ENCODE peak calls at places on chromosomes 16 and 17, in five cellular contexts. I is mammary epithelial cell, K is neural progenitor cell, M is GM23248, N is neuronal stem cell. X is an unnamed sample.

GRCh38 chr16:2033057-2033911 is 6.6 kb downstream of the NHERF2 start:
- DNase-seq in I (peak), K (peak), M (peak), N (no peak), X (no peak)

GRCh38 chr17:83149761-83150251 is 70.4 kb downstream of the METRNL start:
- DNase-seq in I (no peak), K (no peak), M (peak), N (no peak), X (no peak)

GRCh38 chr17:4658478-4659305 is 17.2 kb upstream of the ALOX15 start:
- DNase-seq in I (peak), K (no peak), M (peak), N (no peak), X (no peak)

GRCh38 chr17:57541472-57542394 is 203.4 kb downstream of the CCDC182 start:
- DNase-seq in I (no peak), K (no peak), M (no peak), N (no peak), X (no peak)

GRCh38 chr16:65728652-65729051 is 606.8 kb upstream of the CDH11 start:
- DNase-seq in I (no peak), K (no peak), M (no peak), N (no peak), X (no peak)

GRCh38 chr17:18021372-18021771 is 17.6 kb downstream of the ATPAF2 start:
- DNase-seq in I (no peak), K (no peak), M (no peak), N (no peak), X (no peak)

GRCh38 chr16:1706386-1707192 is 594 bp downstream of the MAPK8IP3 start:
- DNase-seq in I (no peak), K (peak), M (peak), N (no peak), X (no peak)

GRCh38 chr16:1991588-1992474 is 2.1 kb downstream of the SYNGR3 start:
- DNase-seq in I (peak), K (peak), M (peak), N (peak), X (no peak)

GRCh38 chr17:58289869-58290268 is 9.1 kb upstream of the MPO start:
- DNase-seq in I (no peak), K (no peak), M (no peak), N (no peak), X (no peak)

GRCh38 chr17:64423881-64424280 is 25.0 kb upstream of the MILR1 start:
- DNase-seq in I (no peak), K (no peak), M (peak), N (no peak), X (no peak)

GRCh38 chr16:3690991-3691720 is 26.2 kb downstream of the TRAP1 start:
- DNase-seq in I (no peak), K (no peak), M (peak), N (no peak), X (no peak)

GRCh38 chr17:68495081-68495480 is 17.1 kb upstream of the PRKAR1A start:
- DNase-seq in I (no peak), K (no peak), M (no peak), N (no peak), X (no peak)

GRCh38 chr17:13550291-13550690 is 51.4 kb downstream of the HS3ST3A1 start:
- DNase-seq in I (peak), K (no peak), M (peak), N (no peak), X (no peak)

GRCh38 chr16:15653227-15653626 is 3.2 kb downstream of the NDE1 start:
- DNase-seq in I (peak), K (no peak), M (peak), N (no peak), X (no peak)

GRCh38 chr17:20216154-20216815 is 207.1 kb downstream of the SPECC1 start:
- DNase-seq in I (no peak), K (no peak), M (no peak), N (no peak), X (no peak)

GRCh38 chr16:1981972-1982574 is 804 bp upstream of the NOXO1 start:
- DNase-seq in I (peak), K (no peak), M (no peak), N (no peak), X (no peak)

GRCh38 chr16:85156869-85157268 is 44.6 kb upstream of the CIBAR2 start:
- DNase-seq in I (no peak), K (no peak), M (no peak), N (no peak), X (no peak)

GRCh38 chr16:85159226-85159980 is 47.1 kb upstream of the CIBAR2 start:
- DNase-seq in I (no peak), K (no peak), M (peak), N (no peak), X (no peak)

GRCh38 chr16:85157372-85157771 is 45.1 kb upstream of the CIBAR2 start:
- DNase-seq in I (no peak), K (no peak), M (no peak), N (no peak), X (no peak)

GRCh38 chr16:85157813-85158701 is 45.8 kb upstream of the CIBAR2 start:
- DNase-seq in I (no peak), K (peak), M (peak), N (peak), X (no peak)

DNA sequence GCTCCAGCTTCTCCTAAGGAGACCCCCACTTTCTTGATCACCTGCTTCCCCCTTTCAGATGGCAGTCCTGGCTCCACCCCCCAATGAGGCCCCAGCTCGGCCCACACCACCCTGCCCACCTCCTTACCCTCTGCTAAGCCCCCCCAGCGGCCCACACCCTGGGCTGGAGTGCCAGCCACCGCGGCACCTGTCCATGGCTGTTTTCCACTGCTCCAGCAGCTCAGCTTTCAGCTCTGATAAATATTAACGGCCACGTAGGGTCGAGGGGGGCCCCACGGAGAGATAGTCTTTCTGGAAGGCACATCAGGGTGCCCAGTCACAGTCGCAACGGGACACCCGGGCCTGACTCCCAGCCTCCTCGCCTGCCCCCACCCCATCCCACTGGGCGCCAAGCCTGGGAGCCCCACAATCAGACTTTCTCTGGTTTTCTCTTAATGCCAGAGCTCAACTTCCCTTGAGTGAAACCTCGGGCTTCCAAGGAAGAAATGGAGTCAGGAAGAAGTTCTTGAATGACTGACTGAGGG is 46.5 kb upstream of the CIBAR2 start:
- DNase-seq in I (no peak), K (no peak), M (no peak), N (no peak), X (no peak)
- H2AFZ ChIP-seq in I (no peak), K (no peak), M (no peak), N (peak), X (no peak)

DNA sequence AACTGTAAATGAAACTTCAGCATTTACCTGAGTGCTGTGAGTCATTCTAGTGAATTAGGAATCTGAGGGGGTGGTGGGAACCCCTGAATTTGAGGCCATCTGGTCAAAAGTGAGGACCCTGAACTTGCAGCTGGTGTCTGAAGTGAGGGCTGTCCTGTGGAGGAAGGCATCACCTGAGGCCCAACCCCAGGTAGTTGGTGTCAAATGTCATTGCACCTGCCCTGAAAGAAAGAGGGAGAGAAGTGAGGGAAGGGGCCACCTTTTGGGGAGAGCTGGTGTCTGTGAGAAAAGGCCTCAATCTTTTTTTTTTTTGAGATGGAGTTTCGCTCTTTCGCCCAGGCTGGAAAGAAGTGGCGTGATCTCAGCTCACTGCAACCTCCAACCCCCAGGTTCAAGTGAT is 12.5 kb upstream of the PRPSAP1 start:
- DNase-seq in I (no peak), K (no peak), M (no peak), N (no peak), X (no peak)
- H2AFZ ChIP-seq in I (no peak), K (no peak), M (no peak), N (no peak), X (no peak)

GRCh38 chr16:79386299-79386698 is 214.2 kb downstream of the MAF start:
- DNase-seq in I (no peak), K (no peak), M (no peak), N (no peak), X (no peak)

GRCh38 chr16:79379083-79379482 is 221.5 kb downstream of the MAF start:
- DNase-seq in I (no peak), K (no peak), M (no peak), N (no peak), X (no peak)

GRCh38 chr16:79381552-79382042 is 218.9 kb downstream of the MAF start:
- DNase-seq in I (no peak), K (no peak), M (no peak), N (no peak), X (no peak)

GRCh38 chr16:79375351-79375750 is 225.2 kb downstream of the MAF start:
- DNase-seq in I (no peak), K (no peak), M (no peak), N (no peak), X (no peak)

DNA sequence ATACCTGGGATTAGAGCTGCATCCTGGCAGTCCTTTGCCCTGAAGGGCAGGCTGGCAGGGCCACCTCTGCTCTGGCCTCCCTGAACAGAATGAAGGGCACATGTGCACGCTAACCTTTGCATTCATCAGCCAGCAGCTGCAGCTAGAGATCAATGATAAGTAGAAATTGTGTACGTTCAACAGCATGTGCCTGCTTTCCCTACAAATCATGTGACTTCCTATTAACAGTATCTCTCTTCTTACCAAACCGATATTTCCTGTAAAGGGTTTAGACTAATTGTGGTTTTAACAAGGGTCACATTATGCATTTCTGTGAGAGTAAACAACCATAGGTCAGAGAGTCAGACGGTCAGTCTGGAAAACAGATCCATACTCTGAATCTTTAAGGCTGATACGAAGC is 219.5 kb downstream of the MAF start:
- DNase-seq in I (no peak), K (no peak), M (no peak), N (no peak), X (no peak)
- H2AFZ ChIP-seq in I (no peak), K (no peak), M (no peak), N (peak), X (peak)

GRCh38 chr17:40106089-40106759 is 5.8 kb upstream of the NR1D1 start:
- DNase-seq in I (no peak), K (no peak), M (no peak), N (no peak), X (no peak)
- H2AFZ ChIP-seq in I (no peak), K (no peak), M (no peak), N (peak), X (no peak)

DNA sequence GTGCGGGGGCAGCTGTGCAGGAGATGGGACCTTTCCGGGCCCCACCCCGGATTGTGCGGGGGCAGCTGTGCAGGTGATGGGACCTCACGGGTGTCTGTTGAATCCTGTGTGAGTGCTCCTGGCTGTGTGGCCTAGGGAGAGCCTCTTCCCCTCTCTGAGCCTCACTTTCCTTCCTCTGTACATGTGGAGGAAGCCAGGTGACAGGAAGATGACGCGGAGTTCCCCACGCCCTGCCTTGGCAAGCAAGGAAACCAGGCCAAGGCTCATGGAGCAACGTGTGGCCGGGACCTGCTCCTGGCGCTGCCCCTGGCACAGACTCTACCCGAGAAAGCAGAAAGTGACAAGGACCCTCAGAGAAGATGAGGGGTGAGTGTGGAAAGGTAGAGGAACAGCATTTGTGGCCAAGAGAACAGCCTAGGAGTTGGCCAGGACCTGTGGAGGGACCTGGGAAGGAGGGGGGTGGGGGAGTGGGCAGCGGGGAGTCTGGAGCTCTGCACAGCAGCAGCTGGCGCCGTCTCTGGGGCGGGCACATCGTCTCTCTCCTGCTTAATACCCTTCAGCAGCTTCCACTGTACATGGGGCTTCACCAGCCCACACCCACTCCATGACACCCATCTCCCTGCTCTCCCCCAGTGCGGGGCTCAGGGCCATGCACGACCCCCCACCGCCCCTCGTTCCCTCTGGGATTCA is 38.4 kb upstream of the PABPN1L start:
- DNase-seq in I (no peak), K (no peak), M (no peak), N (no peak), X (no peak)
- H2AFZ ChIP-seq in I (no peak), K (no peak), M (no peak), N (no peak), X (peak)

GRCh38 chr17:81638683-81639082 is 1.7 kb downstream of the TSPAN10 start:
- DNase-seq in I (no peak), K (no peak), M (no peak), N (no peak), X (no peak)

GRCh38 chr17:81635431-81635830 is 1.5 kb downstream of the NPLOC4 start:
- DNase-seq in I (peak), K (no peak), M (no peak), N (no peak), X (no peak)

GRCh38 chr17:81635973-81636504 is 873 bp downstream of the NPLOC4 start:
- DNase-seq in I (no peak), K (no peak), M (peak), N (no peak), X (no peak)

GRCh38 chr17:81640011-81640410 is 3.0 kb downstream of the TSPAN10 start:
- DNase-seq in I (no peak), K (no peak), M (no peak), N (no peak), X (no peak)

GRCh38 chr17:81636505-81637288 is at the start of the genes NPLOC4 and TSPAN10:
- DNase-seq in I (peak), K (peak), M (peak), N (peak), X (peak)
- H2AFZ ChIP-seq in I (peak), K (peak), M (peak), N (peak), X (peak)

GRCh38 chr17:36641331-36641876 is 40.0 kb downstream of the MRM1 start:
- DNase-seq in I (no peak), K (peak), M (no peak), N (no peak), X (no peak)
- H2AFZ ChIP-seq in I (peak), K (peak), M (peak), N (peak), X (no peak)

DNA sequence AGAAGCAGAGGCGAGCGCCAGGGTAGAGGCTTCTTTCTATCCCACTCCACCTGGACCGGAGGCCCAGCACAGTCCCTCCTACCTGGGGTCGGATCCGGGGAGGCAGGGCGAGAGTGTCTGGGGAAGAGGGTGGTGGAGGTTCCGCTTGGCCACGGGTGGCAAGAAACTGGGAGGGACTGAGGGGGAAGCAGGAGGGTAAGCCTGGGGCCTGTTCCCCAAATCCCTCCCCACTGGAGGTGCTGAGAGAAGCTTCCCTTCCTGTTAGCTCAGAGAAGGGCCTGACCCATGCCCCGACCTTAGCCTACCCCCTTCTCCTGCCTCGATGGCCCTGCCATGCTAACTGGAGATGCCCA is 1.8 kb upstream of the TPPP3 start:
- DNase-seq in I (no peak), K (no peak), M (no peak), N (no peak), X (no peak)
- H2AFZ ChIP-seq in I (no peak), K (no peak), M (no peak), N (no peak), X (no peak)

X was measured in keratinocyte.